ENCODE peak calls at places on chromosomes 12 and 14, in ten cellular contexts. Z, U, W, X, O, J, S, V, P and E are unnamed samples.

GRCh38 chr14:104106471-104106991 is 21.0 kb downstream of the ASPG start:
- DNase-seq in J (no peak), W (no peak), X (no peak), P (peak), V (peak), S (peak), U (peak), Z (no peak), O (peak), E (no peak)

GRCh38 chr12:1811281-1811947 is 9.0 kb upstream of the LRTM2 start:
- DNase-seq in W (peak), J (no peak), Z (no peak), P (no peak), U (no peak), V (no peak), O (no peak), X (no peak), S (no peak), E (no peak)

GRCh38 chr12:56243731-56244181 is 13.9 kb downstream of the SLC39A5 start:
- DNase-seq in V (no peak), U (peak), O (no peak), X (no peak), W (no peak), S (no peak), Z (peak), P (no peak), J (no peak), E (peak)

GRCh38 chr12:5916785-5917290 is 28.2 kb downstream of the ANO2 start:
- DNase-seq in U (no peak), O (no peak), S (no peak), J (no peak), Z (no peak), V (no peak), W (no peak), X (no peak), P (no peak), E (no peak)

GRCh38 chr12:2013527-2014223 is 9.4 kb upstream of the DCP1B start:
- DNase-seq in V (no peak), Z (no peak), U (no peak), P (no peak), X (no peak), J (no peak), O (no peak), S (no peak), W (peak), E (peak)

GRCh38 chr14:63248211-63248610 is 44.0 kb downstream of the RHOJ start:
- DNase-seq in W (peak), V (no peak), X (peak), P (no peak), O (no peak), S (no peak), U (no peak), J (no peak), Z (no peak), E (no peak)

GRCh38 chr12:117892441-117892840 is 76.3 kb downstream of the KSR2 start:
- DNase-seq in O (no peak), P (no peak), S (no peak), V (no peak), W (no peak), U (no peak), Z (no peak), X (no peak), J (no peak), E (no peak)

GRCh38 chr14:72941286-72941985 is 15.2 kb downstream of the DCAF4 start:
- DNase-seq in Z (no peak), S (no peak), V (no peak), P (no peak), X (no peak), J (no peak), O (no peak), U (no peak), W (no peak), E (no peak)

GRCh38 chr14:71481215-71481614 is 451.0 kb upstream of the RGS6 start:
- DNase-seq in X (no peak), J (no peak), S (no peak), P (no peak), O (no peak), W (no peak), U (no peak), Z (no peak), V (no peak), E (no peak)

GRCh38 chr12:123050331-123050809 is 69.9 kb downstream of the ARL6IP4 start:
- DNase-seq in S (no peak), J (no peak), X (peak), V (no peak), P (no peak), Z (no peak), W (peak), U (no peak), O (no peak), E (no peak)

GRCh38 chr12:68119250-68119649 is 40.3 kb downstream of the IFNG start:
- DNase-seq in W (no peak), U (no peak), S (no peak), O (no peak), V (no peak), X (no peak), J (no peak), P (no peak), Z (no peak), E (no peak)

GRCh38 chr14:85463512-85463911 is 66.4 kb upstream of the FLRT2 start:
- DNase-seq in W (no peak), P (no peak), S (no peak), Z (no peak), X (no peak), J (no peak), O (no peak), U (no peak), V (no peak), E (no peak)

DNA sequence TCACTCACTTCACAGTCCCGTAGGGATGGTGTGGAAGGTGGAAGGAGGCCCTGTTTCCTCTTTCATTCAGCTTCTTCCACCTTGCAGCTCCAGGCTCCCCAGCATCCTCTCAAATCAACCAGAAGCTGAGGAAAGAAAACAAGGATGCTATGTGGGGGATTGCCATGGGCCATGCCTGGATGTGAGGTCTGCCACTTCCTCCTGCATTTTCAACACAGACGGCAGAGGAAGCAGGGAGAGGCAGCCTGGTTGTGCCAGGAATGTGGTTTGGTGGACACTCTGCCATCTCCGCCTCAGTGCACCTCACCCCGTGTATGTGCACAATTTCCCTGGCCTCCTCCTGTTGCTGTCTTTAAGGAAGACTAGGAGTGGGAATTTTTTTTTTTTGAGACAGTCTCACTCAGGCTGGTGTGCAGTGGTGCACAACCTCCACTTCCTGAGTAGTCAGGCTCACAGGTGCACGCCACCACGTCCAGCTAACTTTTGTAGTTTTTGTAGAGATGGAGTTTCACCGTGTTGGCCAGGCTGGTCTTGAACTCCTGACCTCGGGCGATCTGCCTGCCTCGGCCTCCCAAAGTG is 99.2 kb downstream of the SLC15A4 start:
- DNase-seq in S (no peak), W (no peak), U (no peak), O (no peak), Z (no peak), J (no peak), X (no peak), V (no peak), P (no peak), E (no peak)
- TF ChIP-seq CTCF in S (no peak), W (no peak), U (no peak), O (no peak), Z (no peak), J (no peak), X (no peak), V (no peak), P (no peak), E (no peak)

GRCh38 chr12:52975820-52976573 is 27.1 kb downstream of the KRT18 start:
- DNase-seq in J (peak), O (peak), U (no peak), V (no peak), W (peak), S (peak), P (peak), Z (no peak), X (peak), E (no peak)
- TF ChIP-seq CTCF in J (no peak), O (no peak), U (peak), V (no peak), W (peak), S (peak), P (no peak), Z (peak), X (peak), E (no peak)

DNA sequence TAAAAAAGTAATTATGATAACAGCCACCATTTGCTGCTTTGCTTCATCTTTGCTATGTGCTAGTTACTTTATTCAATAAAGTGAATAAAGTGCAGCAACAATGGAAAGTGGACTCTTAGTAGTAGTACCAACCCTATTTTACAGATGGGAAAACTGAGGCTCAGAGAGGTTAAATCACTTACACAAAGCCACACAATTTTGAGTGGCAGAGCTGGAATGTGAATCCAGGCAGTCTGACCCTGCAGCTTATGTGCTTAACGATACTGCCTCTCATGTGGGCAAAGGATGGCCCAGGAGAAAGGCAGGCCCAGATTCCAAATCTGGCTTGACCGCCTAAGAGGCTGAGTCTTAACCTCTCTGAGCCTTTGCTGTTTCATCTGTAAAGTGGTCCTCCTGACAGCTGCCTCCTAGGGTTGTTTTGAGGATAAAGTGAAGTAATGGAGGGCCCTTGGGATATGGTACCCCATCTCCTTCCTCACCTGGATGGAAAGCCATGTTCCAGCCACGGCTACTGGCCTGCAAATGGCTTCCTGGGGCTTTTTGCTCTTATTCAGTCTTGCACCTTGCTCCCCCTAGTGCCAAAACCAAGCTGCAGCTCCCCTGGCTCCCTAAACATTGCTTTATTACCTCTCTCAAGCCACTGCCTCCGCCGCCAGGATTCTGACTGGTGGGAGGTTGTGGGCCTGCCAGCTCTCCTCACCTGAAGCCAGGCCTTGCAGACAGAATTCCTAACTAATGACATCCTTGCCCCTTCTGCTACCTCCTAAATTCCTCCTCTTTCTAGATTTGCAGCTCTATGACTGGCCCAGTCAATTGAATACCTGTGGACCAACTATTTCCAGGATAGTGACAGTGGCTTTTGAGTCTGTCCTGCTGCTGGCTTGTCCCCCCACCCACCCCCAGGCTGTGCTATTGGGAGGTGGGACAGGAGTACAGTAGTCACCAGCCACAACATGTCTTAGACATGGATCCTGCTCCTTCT is 283.3 kb upstream of the PWP1 start:
- DNase-seq in V (peak), U (peak), P (peak), J (peak), X (peak), Z (peak), S (peak), O (peak), W (peak), E (peak)
- TF ChIP-seq CTCF in V (peak), U (peak), P (no peak), J (peak), X (peak), Z (peak), S (peak), O (no peak), W (peak), E (peak)

GRCh38 chr14:61280526-61281185 is 482 bp downstream of the TMEM30B start:
- DNase-seq in U (peak), P (peak), S (peak), V (peak), Z (no peak), X (no peak), J (no peak), O (peak), W (peak), E (peak)
- TF ChIP-seq CTCF in U (peak), P (peak), S (peak), V (peak), Z (no peak), X (no peak), J (no peak), O (no peak), W (peak), E (no peak)

DNA sequence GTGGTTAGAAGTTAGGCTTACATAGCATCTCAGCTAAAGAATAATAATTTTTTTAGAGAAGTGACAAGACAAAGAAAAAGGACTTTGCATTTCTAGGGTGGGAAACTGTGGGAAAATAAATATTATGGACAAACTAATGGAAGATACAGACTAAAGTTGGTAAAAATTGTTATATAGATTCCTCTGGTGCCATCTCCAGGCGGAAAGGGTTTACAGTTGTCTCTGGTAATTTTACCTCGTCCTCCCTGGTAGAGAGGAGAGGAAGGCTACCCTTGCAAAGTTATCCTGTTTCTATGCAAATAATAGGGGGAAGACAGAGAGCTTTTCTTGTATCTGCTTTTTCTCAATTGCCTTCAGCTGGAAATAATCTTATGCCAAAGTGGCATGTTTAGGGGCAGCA is 5.2 kb downstream of the OR11G2 start:
- DNase-seq in J (no peak), V (no peak), W (no peak), P (no peak), O (no peak), X (no peak), U (no peak), Z (no peak), S (no peak), E (no peak)
- TF ChIP-seq CTCF in J (no peak), V (peak), W (no peak), P (no peak), O (no peak), X (no peak), U (no peak), Z (peak), S (no peak), E (no peak)

GRCh38 chr12:24776856-24777255 is 172.0 kb downstream of the BCAT1 start:
- DNase-seq in Z (no peak), W (no peak), J (no peak), V (no peak), U (no peak), S (no peak), P (no peak), O (no peak), X (no peak), E (no peak)

GRCh38 chr12:24777359-24777758 is 171.5 kb downstream of the BCAT1 start:
- DNase-seq in V (no peak), X (no peak), S (no peak), J (no peak), O (no peak), U (peak), W (no peak), P (no peak), Z (no peak), E (no peak)

GRCh38 chr12:24778486-24779304 is 170.2 kb downstream of the BCAT1 start:
- DNase-seq in P (no peak), X (peak), O (no peak), V (no peak), Z (peak), U (no peak), J (no peak), S (no peak), W (peak), E (no peak)

DNA sequence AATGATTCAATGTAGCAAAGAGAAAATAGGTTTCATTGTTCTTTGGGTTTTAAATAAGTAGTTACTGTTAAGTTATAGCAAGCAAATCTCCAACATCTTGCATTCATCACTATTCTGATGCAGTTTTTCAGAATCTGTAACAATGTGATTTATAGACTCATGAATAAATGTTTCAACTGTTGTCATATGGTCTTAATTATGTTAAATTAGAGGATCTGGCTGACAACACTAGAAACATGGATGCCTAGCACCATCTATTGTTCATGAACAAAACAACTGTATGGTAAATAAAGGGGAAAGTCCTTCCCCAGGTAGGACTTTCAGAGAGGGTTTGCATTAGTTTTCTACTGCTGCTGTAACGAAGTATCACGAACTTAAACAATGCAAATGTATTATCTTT is 167.9 kb downstream of the BCAT1 start:
- DNase-seq in P (no peak), X (peak), V (no peak), W (peak), S (no peak), Z (no peak), U (no peak), O (no peak), J (no peak), E (no peak)
- TF ChIP-seq CTCF in P (no peak), X (peak), V (no peak), W (peak), S (no peak), Z (peak), U (no peak), O (no peak), J (no peak), E (peak)

GRCh38 chr12:120726510-120726793 is 826 bp downstream of the ACADS start:
- DNase-seq in S (no peak), O (no peak), W (no peak), X (no peak), P (no peak), U (no peak), V (no peak), J (no peak), Z (no peak), E (no peak)

GRCh38 chr12:120724720-120725119 is 906 bp upstream of the ACADS start:
- DNase-seq in W (no peak), J (no peak), U (no peak), P (no peak), X (no peak), O (no peak), V (no peak), Z (no peak), S (no peak), E (no peak)

GRCh38 chr12:120726961-120727360 is 1.3 kb downstream of the ACADS start:
- DNase-seq in O (no peak), J (no peak), S (no peak), P (no peak), X (no peak), Z (no peak), U (no peak), W (no peak), V (no peak), E (no peak)

GRCh38 chr12:120725151-120725658 is 421 bp upstream of the ACADS start:
- DNase-seq in U (no peak), P (no peak), W (no peak), Z (no peak), J (no peak), V (no peak), X (no peak), S (no peak), O (no peak), E (no peak)

GRCh38 chr12:120725659-120726509 is at the start of gene ACADS:
- DNase-seq in W (peak), U (peak), Z (peak), O (peak), P (peak), V (peak), J (peak), S (peak), X (peak), E (peak)
- TF ChIP-seq CTCF in W (no peak), U (peak), Z (no peak), O (no peak), P (no peak), V (no peak), J (no peak), S (no peak), X (no peak), E (no peak)

GRCh38 chr12:14714437-14714836 is 18.0 kb upstream of the GUCY2C start:
- DNase-seq in O (peak), V (no peak), X (no peak), Z (no peak), J (no peak), U (no peak), W (no peak), P (no peak), S (no peak), E (no peak)

DNA sequence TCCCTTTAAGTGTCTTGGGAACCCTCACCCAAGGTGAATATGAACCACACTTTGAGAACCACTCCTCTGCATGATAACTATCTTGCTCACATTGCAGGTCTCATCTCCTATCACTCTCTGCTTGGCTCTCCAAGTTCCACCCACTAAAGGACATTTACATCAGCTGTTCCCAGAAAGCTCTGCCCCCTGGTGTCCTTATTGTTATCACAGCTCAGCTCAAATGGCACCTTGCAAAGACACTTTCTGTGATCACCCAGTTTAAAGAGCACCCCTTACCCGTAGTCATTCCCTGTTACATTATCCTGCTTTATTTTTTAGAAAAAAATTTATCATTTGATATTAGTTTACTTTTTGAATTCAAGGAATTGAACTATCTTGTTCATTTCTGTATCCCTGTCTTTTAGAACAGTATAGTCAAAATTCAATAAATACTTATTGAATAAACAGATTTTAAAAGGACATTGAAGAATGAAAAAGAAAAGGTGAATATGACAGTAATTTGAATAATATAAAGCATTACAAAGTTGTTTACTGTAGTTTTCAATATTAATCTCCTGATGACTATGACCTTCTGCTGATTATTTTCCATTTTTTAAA is 20.5 kb upstream of the GUCY2C start:
- DNase-seq in V (peak), S (peak), O (peak), Z (peak), U (peak), X (peak), J (peak), P (no peak), W (peak), E (peak)
- TF ChIP-seq CTCF in V (peak), S (peak), O (peak), Z (peak), U (peak), X (peak), J (peak), P (no peak), W (peak), E (peak)